ENCODE peak calls at places on chromosomes 5 and 9, in eight cellular contexts. O is HL-60; B is GM23248; Z is GM12865; E is CD8-positive, alpha-beta memory T cell; F is left ventricle myocardium inferior; V is skeletal muscle cell; N is WERI-Rb-1. I is an unnamed sample.

GRCh38 chr5:171709930-171710329 is 75.7 kb upstream of the SMIM23 start:
- DNase-seq in Z (no peak), F (peak; percentile 53), B (peak; percentile 10), E (no peak), N (no peak), V (no peak), O (no peak), I (no peak)

GRCh38 chr5:64108674-64109073 is 57.0 kb upstream of the RNF180 start:
- DNase-seq in N (no peak), E (no peak), V (no peak), O (no peak), F (no peak), Z (no peak), B (no peak), I (no peak)

GRCh38 chr5:2656186-2656585 is 95.3 kb downstream of the IRX2 start:
- DNase-seq in V (peak; percentile 15), O (no peak), N (no peak), E (no peak), B (peak; percentile 16), F (no peak), Z (no peak), I (no peak)

GRCh38 chr5:78327761-78328510 is 32.5 kb upstream of the SCAMP1 start:
- DNase-seq in N (no peak), V (no peak), B (no peak), F (no peak), E (no peak), Z (no peak), O (no peak), I (no peak)

GRCh38 chr5:151571270-151572173 is 19.6 kb downstream of the FAT2 start:
- DNase-seq in B (no peak), Z (no peak), N (no peak), V (no peak), F (no peak), O (no peak), E (no peak), I (no peak)

GRCh38 chr5:135398160-135398854 is 724 bp downstream of the MACROH2A1 start:
- DNase-seq in F (no peak), O (no peak), V (no peak), N (peak; percentile 52), E (peak; percentile 64), B (peak; percentile 74), Z (peak; percentile 66), I (no peak)

GRCh38 chr5:123811771-123812170 is 299.8 kb downstream of the CSNK1G3 start:
- DNase-seq in O (no peak), V (no peak), F (no peak), N (no peak), E (no peak), B (no peak), Z (no peak), I (no peak)

GRCh38 chr5:72477644-72478043 is 29.6 kb downstream of the ZNF366 start:
- DNase-seq in O (no peak), N (no peak), B (no peak), F (no peak), E (no peak), Z (no peak), V (no peak), I (no peak)

GRCh38 chr9:92425578-92425977 is 1.3 kb upstream of the OMD start:
- DNase-seq in E (no peak), B (peak; percentile 63), F (no peak), O (no peak), Z (no peak), N (no peak), V (no peak), I (no peak)

GRCh38 chr5:135326296-135327240 is 72.5 kb downstream of the MACROH2A1 start:
- DNase-seq in V (no peak), F (no peak), E (no peak), N (no peak), B (peak; percentile 67), O (no peak), Z (no peak), I (no peak)

GRCh38 chr5:96288845-96289185 is 144.2 kb downstream of the PCSK1 start:
- DNase-seq in F (no peak), O (no peak), N (no peak), Z (no peak), V (peak; percentile 55), E (no peak), B (peak; percentile 65), I (no peak)

GRCh38 chr5:96288166-96288844 is 144.7 kb downstream of the PCSK1 start:
- DNase-seq in Z (peak; percentile 31), E (no peak), O (peak; percentile 43), V (no peak), B (peak; percentile 64), F (no peak), N (no peak), I (no peak)

GRCh38 chr5:96294887-96295209 is 138.2 kb downstream of the PCSK1 start:
- DNase-seq in Z (no peak), F (no peak), V (no peak), B (no peak), O (no peak), N (no peak), E (no peak), I (no peak)

GRCh38 chr5:96293966-96294886 is 138.8 kb downstream of the PCSK1 start:
- DNase-seq in B (peak; percentile 42), V (no peak), O (no peak), F (no peak), Z (no peak), E (no peak), N (no peak), I (no peak)

DNA sequence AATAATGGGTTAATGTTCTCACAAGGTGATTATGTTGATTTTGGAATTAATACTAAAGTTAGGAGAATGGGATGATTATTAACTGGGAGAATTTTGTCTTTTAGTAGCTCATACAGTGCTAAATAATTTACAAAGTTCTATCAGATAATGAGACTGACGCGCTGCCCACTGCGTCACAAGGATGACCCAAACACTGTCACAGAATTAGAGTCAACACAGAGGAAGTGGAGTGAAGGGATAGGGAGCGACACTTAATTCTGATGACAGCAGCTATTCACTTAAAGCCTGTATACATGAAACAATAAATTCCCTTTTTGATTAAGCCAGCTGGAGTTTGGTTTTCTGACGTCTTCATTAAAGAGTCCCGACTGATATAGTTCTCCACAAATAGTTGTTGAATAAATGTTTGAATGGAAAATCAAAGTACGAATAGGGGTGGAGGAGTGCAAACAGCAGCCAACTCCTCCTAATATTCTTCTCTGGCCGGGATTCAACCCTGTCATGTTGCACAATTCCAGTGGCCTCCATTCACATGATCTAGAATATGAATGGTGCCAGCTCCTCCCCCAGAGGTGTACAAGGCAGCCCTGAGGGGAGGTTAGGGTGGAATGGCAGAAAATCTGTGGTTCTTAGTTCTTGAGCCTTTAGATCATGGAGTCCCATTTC is 140.3 kb downstream of the PCSK1 start:
- DNase-seq in V (no peak), O (no peak), E (no peak), N (no peak), Z (no peak), B (no peak), F (peak; percentile 20), I (no peak)
- H3K4me3 ChIP-seq in V (no peak overlapping the region), O (no peak overlapping the region), E (no peak overlapping the region), N (no peak overlapping the region), Z (no peak overlapping the region), B (no peak overlapping the region), F (no peak overlapping the region), I (no peak overlapping the region)

DNA sequence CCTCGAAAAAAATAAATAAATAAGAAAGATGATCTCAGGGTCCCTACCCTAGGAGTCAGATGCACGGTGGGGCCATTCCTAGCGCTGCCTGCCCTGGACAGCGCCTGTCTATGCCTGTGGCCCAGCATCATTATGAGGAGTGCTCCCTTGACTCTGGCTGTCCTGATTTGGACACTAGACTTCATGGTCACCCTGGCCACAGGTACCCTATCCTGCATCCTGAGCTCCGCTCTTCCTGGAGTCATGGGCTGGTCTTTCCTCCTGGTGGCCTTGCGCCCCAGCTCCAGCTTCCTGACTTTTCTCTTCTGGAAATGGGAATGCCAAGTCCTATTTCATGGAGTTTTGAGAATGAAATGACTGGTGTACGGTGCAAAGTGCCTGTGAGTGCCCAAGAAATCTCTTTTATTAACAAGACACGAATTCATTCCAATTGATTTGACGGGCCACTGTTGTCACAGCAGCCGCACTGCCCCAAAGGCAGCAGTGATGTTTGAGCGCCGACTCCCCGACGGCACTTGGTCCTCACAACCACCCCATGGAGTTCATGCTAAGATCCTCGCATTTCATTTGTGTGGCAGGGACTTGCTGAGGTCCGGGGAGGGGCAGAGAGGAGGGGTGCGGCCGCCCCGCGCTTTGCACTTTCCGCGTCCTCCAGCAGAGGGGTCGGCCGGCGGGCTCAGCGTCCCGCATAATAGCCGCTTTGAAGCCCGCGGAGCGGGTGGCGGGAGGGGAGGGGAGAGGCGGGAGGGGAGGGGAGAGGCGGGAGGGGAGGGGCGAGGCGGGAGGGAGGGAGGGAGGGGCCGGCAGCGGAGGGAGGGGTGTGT is 453 bp upstream of the AIF1L start:
- DNase-seq in O (no peak), B (peak; percentile 25), F (no peak), N (peak; percentile 88), E (no peak), Z (no peak), V (no peak), I (peak; percentile 21)
- H3K4me3 ChIP-seq in O (no peak overlapping the region), B (peak overlapping the region; percentile 37), F (peak overlapping the region; percentile 78), N (peak overlapping the region; percentile 68), E (no peak overlapping the region), Z (no peak overlapping the region), V (peak overlapping the region; percentile 28), I (peak overlapping the region; percentile 40)

GRCh38 chr5:141515141-141515540 is 26.3 kb downstream of the PCDHGC5 start:
- DNase-seq in E (no peak), V (no peak), O (no peak), Z (no peak), N (no peak), F (no peak), B (no peak), I (no peak)

GRCh38 chr5:141512390-141513020 is 23.6 kb downstream of the PCDHGC5 start:
- DNase-seq in V (no peak), E (peak; percentile 88), O (peak; percentile 38), B (peak; percentile 78), N (peak; percentile 81), F (peak; percentile 84), Z (peak; percentile 93), I (peak; percentile 48)

GRCh38 chr5:141514330-141515111 is 25.6 kb downstream of the PCDHGC5 start:
- DNase-seq in Z (peak; percentile 53), O (no peak), F (no peak), E (no peak), B (peak; percentile 73), V (no peak), N (no peak), I (no peak)

GRCh38 chr5:141513021-141513626 is 24.2 kb downstream of the PCDHGC5 start:
- DNase-seq in E (no peak), N (no peak), F (no peak), Z (peak; percentile 49), B (peak; percentile 83), O (no peak), V (no peak), I (no peak)

GRCh38 chr5:141513627-141514329 is 24.9 kb downstream of the PCDHGC5 start:
- DNase-seq in N (no peak), E (peak; percentile 52), O (no peak), F (peak; percentile 82), Z (peak; percentile 83), B (peak; percentile 97), V (no peak), I (no peak)
- H3K4me3 ChIP-seq in N (no peak overlapping the region), E (peak overlapping the region; percentile 65), O (no peak overlapping the region), F (peak overlapping the region; percentile 69), Z (peak overlapping the region; percentile 72), B (peak overlapping the region; percentile 69), V (peak overlapping the region; percentile 46), I (no peak overlapping the region)

DNA sequence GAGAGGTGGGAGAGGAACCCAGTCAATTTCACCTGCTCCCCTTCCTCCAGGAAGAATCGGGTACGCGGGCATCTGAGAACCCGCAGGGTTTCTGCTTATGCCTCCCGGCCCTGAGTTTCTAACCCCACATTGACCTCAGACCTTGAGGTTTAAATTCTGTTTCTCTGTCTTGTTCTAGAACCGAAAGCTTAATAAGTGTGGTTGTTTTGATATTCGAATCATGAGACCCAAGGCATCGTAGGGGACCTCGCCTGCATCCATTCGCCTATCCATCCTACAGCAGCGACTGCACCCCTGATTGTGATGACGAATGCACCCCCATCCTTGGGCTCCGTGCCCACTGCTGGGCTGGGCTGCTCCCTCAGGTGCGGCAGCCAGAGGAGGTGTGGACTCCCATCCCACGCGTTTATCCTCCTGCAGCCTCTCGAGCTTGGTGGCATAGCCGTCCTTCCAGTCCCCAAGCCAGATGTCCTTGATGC is 80.8 kb upstream of the IER5L start:
- DNase-seq in Z (peak; percentile 23), O (no peak), E (peak; percentile 58), B (no peak), N (no peak), F (no peak), V (no peak), I (no peak)
- H3K4me3 ChIP-seq in Z (no peak overlapping the region), O (no peak overlapping the region), E (peak overlapping the region; percentile 52), B (peak overlapping the region; percentile 55), N (no peak overlapping the region), F (peak overlapping the region; percentile 54), V (peak overlapping the region; percentile 43), I (no peak overlapping the region)